ENCODE peak calls at places on chromosomes 11 and 22, in eight cellular contexts. One of them, this sample, is unnamed. For H3K4me1, the result is how much of the 10 kb centered on the place peaks cover.

GRCh38 chr11:2466869-2467694 is 22.3 kb downstream of the KCNQ1 start:
- DNase-seq in uterus: no peak
- DNase-seq in heart right ventricle: no peak
- DNase-seq in adrenal gland: peak
- DNase-seq in colonic mucosa: peak
- DNase-seq in Caco-2: no peak
- DNase-seq in thoracic aorta: no peak
- DNase-seq in stomach: peak
- DNase-seq in this sample: no peak

GRCh38 chr22:47053865-47054185 is 291.4 kb downstream of the TBC1D22A start:
- DNase-seq in thoracic aorta: no peak
- DNase-seq in heart right ventricle: no peak
- DNase-seq in colonic mucosa: no peak
- DNase-seq in stomach: no peak
- DNase-seq in adrenal gland: no peak
- DNase-seq in uterus: no peak
- DNase-seq in Caco-2: no peak
- DNase-seq in this sample: no peak

GRCh38 chr11:70716986-70717775 is 318.9 kb downstream of the CTTN start:
- DNase-seq in thoracic aorta: no peak
- DNase-seq in colonic mucosa: no peak
- DNase-seq in adrenal gland: no peak
- DNase-seq in heart right ventricle: no peak
- DNase-seq in uterus: no peak
- DNase-seq in Caco-2: no peak
- DNase-seq in stomach: no peak
- DNase-seq in this sample: no peak

GRCh38 chr11:10770626-10771254 is 19.7 kb downstream of the CTR9 start:
- DNase-seq in heart right ventricle: peak
- DNase-seq in stomach: peak
- DNase-seq in Caco-2: peak
- DNase-seq in thoracic aorta: no peak
- DNase-seq in colonic mucosa: peak
- DNase-seq in uterus: peak
- DNase-seq in adrenal gland: peak
- DNase-seq in this sample: no peak

GRCh38 chr22:49133541-49133940 is 694.1 kb downstream of the BRD1 start:
- DNase-seq in uterus: no peak
- DNase-seq in Caco-2: no peak
- DNase-seq in adrenal gland: no peak
- DNase-seq in stomach: no peak
- DNase-seq in thoracic aorta: no peak
- DNase-seq in heart right ventricle: no peak
- DNase-seq in colonic mucosa: no peak
- DNase-seq in this sample: no peak

GRCh38 chr22:25777870-25778269 is 35.9 kb downstream of the MYO18B start:
- DNase-seq in heart right ventricle: no peak
- DNase-seq in stomach: no peak
- DNase-seq in thoracic aorta: no peak
- DNase-seq in colonic mucosa: peak
- DNase-seq in Caco-2: peak
- DNase-seq in uterus: no peak
- DNase-seq in adrenal gland: no peak
- DNase-seq in this sample: peak

GRCh38 chr22:39613549-39613921 is 43.0 kb downstream of the CACNA1I start:
- DNase-seq in adrenal gland: no peak
- DNase-seq in thoracic aorta: no peak
- DNase-seq in uterus: no peak
- DNase-seq in stomach: no peak
- DNase-seq in Caco-2: no peak
- DNase-seq in colonic mucosa: no peak
- DNase-seq in heart right ventricle: no peak
- DNase-seq in this sample: no peak

GRCh38 chr22:38461057-38461413 is 6.0 kb upstream of the KCNJ4 start:
- DNase-seq in Caco-2: no peak
- DNase-seq in colonic mucosa: no peak
- DNase-seq in stomach: no peak
- DNase-seq in thoracic aorta: no peak
- DNase-seq in adrenal gland: no peak
- DNase-seq in uterus: no peak
- DNase-seq in heart right ventricle: no peak
- DNase-seq in this sample: no peak

GRCh38 chr22:19241593-19241906 is 50.0 kb downstream of the CLTCL1 start:
- DNase-seq in adrenal gland: no peak
- DNase-seq in colonic mucosa: no peak
- DNase-seq in heart right ventricle: no peak
- DNase-seq in thoracic aorta: no peak
- DNase-seq in uterus: no peak
- DNase-seq in Caco-2: no peak
- DNase-seq in stomach: no peak
- DNase-seq in this sample: no peak

GRCh38 chr22:44648821-44649566 is 53.0 kb upstream of the PRR5 start:
- DNase-seq in stomach: no peak
- DNase-seq in Caco-2: no peak
- DNase-seq in adrenal gland: peak
- DNase-seq in heart right ventricle: no peak
- DNase-seq in thoracic aorta: no peak
- DNase-seq in colonic mucosa: peak
- DNase-seq in uterus: no peak
- DNase-seq in this sample: no peak

GRCh38 chr11:33454264-33454663 is 197.1 kb downstream of the HIPK3 start:
- DNase-seq in uterus: no peak
- DNase-seq in stomach: no peak
- DNase-seq in colonic mucosa: no peak
- DNase-seq in Caco-2: no peak
- DNase-seq in thoracic aorta: no peak
- DNase-seq in adrenal gland: no peak
- DNase-seq in heart right ventricle: no peak
- DNase-seq in this sample: no peak

GRCh38 chr22:43505423-43505822 is 93.6 kb downstream of the MPPED1 start:
- DNase-seq in adrenal gland: no peak
- DNase-seq in stomach: no peak
- DNase-seq in colonic mucosa: no peak
- DNase-seq in uterus: no peak
- DNase-seq in heart right ventricle: no peak
- DNase-seq in thoracic aorta: no peak
- DNase-seq in Caco-2: no peak
- DNase-seq in this sample: no peak

GRCh38 chr22:41619979-41620645 is 731 bp downstream of the DESI1 start:
- DNase-seq in adrenal gland: peak
- DNase-seq in Caco-2: peak
- DNase-seq in thoracic aorta: no peak
- DNase-seq in uterus: peak
- DNase-seq in stomach: peak
- DNase-seq in heart right ventricle: peak
- DNase-seq in colonic mucosa: peak
- DNase-seq in this sample: peak

GRCh38 chr11:47305734-47306483 is 36.0 kb downstream of the MADD start:
- DNase-seq in Caco-2: no peak
- DNase-seq in stomach: no peak
- DNase-seq in heart right ventricle: peak
- DNase-seq in thoracic aorta: peak
- DNase-seq in uterus: no peak
- DNase-seq in adrenal gland: peak
- DNase-seq in colonic mucosa: no peak
- DNase-seq in this sample: peak

GRCh38 chr11:1022411-1022810 is 14.1 kb downstream of the MUC6 start:
- DNase-seq in uterus: no peak
- DNase-seq in Caco-2: no peak
- DNase-seq in colonic mucosa: no peak
- DNase-seq in stomach: no peak
- DNase-seq in adrenal gland: no peak
- DNase-seq in thoracic aorta: no peak
- DNase-seq in heart right ventricle: no peak
- DNase-seq in this sample: no peak

GRCh38 chr11:35746356-35747153 is 84.0 kb downstream of the TRIM44 start:
- DNase-seq in adrenal gland: no peak
- DNase-seq in colonic mucosa: no peak
- DNase-seq in thoracic aorta: no peak
- DNase-seq in heart right ventricle: no peak
- DNase-seq in Caco-2: no peak
- DNase-seq in uterus: no peak
- DNase-seq in stomach: no peak
- DNase-seq in this sample: no peak

GRCh38 chr11:62419560-62420342 is 918 bp downstream of the SCGB1A1 start:
- DNase-seq in heart right ventricle: no peak
- DNase-seq in thoracic aorta: no peak
- DNase-seq in adrenal gland: no peak
- DNase-seq in colonic mucosa: no peak
- DNase-seq in Caco-2: no peak
- DNase-seq in uterus: no peak
- DNase-seq in stomach: no peak
- DNase-seq in this sample: no peak

GRCh38 chr11:720642-721346 is 14.8 kb downstream of the EPS8L2 start:
- DNase-seq in uterus: peak
- DNase-seq in stomach: peak
- DNase-seq in colonic mucosa: peak
- DNase-seq in heart right ventricle: no peak
- DNase-seq in thoracic aorta: no peak
- DNase-seq in Caco-2: no peak
- DNase-seq in adrenal gland: no peak
- DNase-seq in this sample: no peak

GRCh38 chr22:36107436-36107835 is 53.1 kb downstream of the APOL3 start:
- DNase-seq in adrenal gland: no peak
- DNase-seq in heart right ventricle: no peak
- DNase-seq in colonic mucosa: no peak
- DNase-seq in stomach: no peak
- DNase-seq in thoracic aorta: no peak
- DNase-seq in uterus: no peak
- DNase-seq in Caco-2: no peak
- DNase-seq in this sample: no peak

GRCh38 chr11:133840479-133840941 is 4.8 kb downstream of the SPATA19 start:
- DNase-seq in adrenal gland: no peak
- DNase-seq in heart right ventricle: no peak
- DNase-seq in colonic mucosa: no peak
- DNase-seq in thoracic aorta: no peak
- DNase-seq in stomach: no peak
- DNase-seq in Caco-2: no peak
- DNase-seq in uterus: no peak
- DNase-seq in this sample: no peak
- TF ChIP-seq CTCF in adrenal gland: no peak
- TF ChIP-seq CTCF in heart right ventricle: no peak
- TF ChIP-seq CTCF in colonic mucosa: no peak
- TF ChIP-seq CTCF in thoracic aorta: no peak
- TF ChIP-seq CTCF in stomach: no peak
- TF ChIP-seq CTCF in Caco-2: no peak
- TF ChIP-seq CTCF in uterus: no peak
- TF ChIP-seq CTCF in this sample: no peak

GRCh38 chr11:112971200-112971599 is 10.0 kb downstream of the NCAM1 start:
- DNase-seq in Caco-2: no peak
- DNase-seq in colonic mucosa: no peak
- DNase-seq in thoracic aorta: no peak
- DNase-seq in heart right ventricle: no peak
- DNase-seq in stomach: no peak
- DNase-seq in uterus: no peak
- DNase-seq in adrenal gland: no peak
- DNase-seq in this sample: no peak

GRCh38 chr11:112967082-112967481 is 5.9 kb downstream of the NCAM1 start:
- DNase-seq in heart right ventricle: no peak
- DNase-seq in Caco-2: no peak
- DNase-seq in adrenal gland: no peak
- DNase-seq in uterus: no peak
- DNase-seq in thoracic aorta: no peak
- DNase-seq in colonic mucosa: no peak
- DNase-seq in stomach: no peak
- DNase-seq in this sample: no peak

GRCh38 chr11:112965601-112966125 is 4.4 kb downstream of the NCAM1 start:
- DNase-seq in stomach: no peak
- DNase-seq in Caco-2: no peak
- DNase-seq in thoracic aorta: no peak
- DNase-seq in heart right ventricle: no peak
- DNase-seq in colonic mucosa: no peak
- DNase-seq in adrenal gland: no peak
- DNase-seq in uterus: no peak
- DNase-seq in this sample: no peak

GRCh38 chr11:112972399-112973115 is 11.3 kb downstream of the NCAM1 start:
- DNase-seq in Caco-2: no peak
- DNase-seq in colonic mucosa: no peak
- DNase-seq in thoracic aorta: no peak
- DNase-seq in adrenal gland: peak
- DNase-seq in stomach: no peak
- DNase-seq in uterus: no peak
- DNase-seq in heart right ventricle: no peak
- DNase-seq in this sample: no peak

DNA sequence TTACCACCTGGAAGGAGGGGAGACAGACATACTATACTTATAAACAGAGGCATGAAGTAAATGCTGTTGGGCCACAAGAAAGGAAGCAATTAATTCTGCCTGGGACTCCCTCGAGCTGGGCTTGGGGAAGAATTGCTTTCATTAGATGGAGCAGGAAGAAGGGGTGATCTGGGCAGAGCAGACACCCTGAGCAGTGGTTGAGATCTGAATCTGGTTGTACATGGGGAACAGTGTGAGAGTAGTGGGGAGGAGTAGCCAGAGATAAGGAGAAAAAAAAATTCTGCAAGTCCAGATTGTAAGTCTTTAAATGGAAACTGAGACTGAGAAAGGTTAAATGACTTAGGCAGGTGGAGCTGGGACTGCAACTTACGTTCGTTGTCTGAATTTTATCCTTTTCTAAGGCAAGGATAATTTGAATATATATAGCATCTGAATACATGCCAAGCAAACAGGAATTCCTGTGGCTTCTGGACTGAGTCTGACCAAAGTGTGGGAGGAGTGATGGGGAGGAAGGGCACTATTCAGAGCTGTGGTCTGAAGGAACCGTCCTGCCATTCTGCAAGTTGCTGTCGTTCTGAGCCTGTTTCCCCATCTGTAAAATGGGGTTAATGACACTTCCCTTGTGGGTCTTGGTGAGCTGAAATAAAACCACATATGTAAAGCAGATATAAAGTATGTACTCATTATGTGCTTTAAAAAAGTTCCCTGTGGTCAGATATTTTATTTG is 7.9 kb downstream of the NCAM1 start:
- DNase-seq in adrenal gland: no peak
- DNase-seq in Caco-2: no peak
- DNase-seq in uterus: no peak
- DNase-seq in stomach: no peak
- DNase-seq in thoracic aorta: no peak
- DNase-seq in heart right ventricle: no peak
- DNase-seq in colonic mucosa: no peak
- DNase-seq in this sample: no peak
- H3K4me1 ChIP-seq in adrenal gland: under half
- H3K4me1 ChIP-seq in Caco-2: under half
- H3K4me1 ChIP-seq in uterus: under half
- H3K4me1 ChIP-seq in stomach: under half
- H3K4me1 ChIP-seq in thoracic aorta: under half
- H3K4me1 ChIP-seq in heart right ventricle: under half
- H3K4me1 ChIP-seq in colonic mucosa: under half
- H3K4me1 ChIP-seq in this sample: under half

GRCh38 chr11:6745465-6746015 is 26.2 kb downstream of the OR2AG2 start:
- DNase-seq in heart right ventricle: no peak
- DNase-seq in adrenal gland: no peak
- DNase-seq in thoracic aorta: no peak
- DNase-seq in uterus: no peak
- DNase-seq in Caco-2: no peak
- DNase-seq in colonic mucosa: no peak
- DNase-seq in stomach: no peak
- DNase-seq in this sample: no peak
- H3K4me3 ChIP-seq in heart right ventricle: peak
- H3K4me3 ChIP-seq in adrenal gland: no peak
- H3K4me3 ChIP-seq in thoracic aorta: peak
- H3K4me3 ChIP-seq in uterus: no peak
- H3K4me3 ChIP-seq in Caco-2: no peak
- H3K4me3 ChIP-seq in colonic mucosa: peak
- H3K4me3 ChIP-seq in stomach: peak
- H3K4me3 ChIP-seq in this sample: no peak

GRCh38 chr11:118091690-118092089 is 4.9 kb upstream of the SMIM35 start:
- DNase-seq in thoracic aorta: no peak
- DNase-seq in uterus: no peak
- DNase-seq in stomach: no peak
- DNase-seq in heart right ventricle: no peak
- DNase-seq in Caco-2: no peak
- DNase-seq in adrenal gland: no peak
- DNase-seq in colonic mucosa: no peak
- DNase-seq in this sample: no peak
- TF ChIP-seq CTCF in thoracic aorta: no peak
- TF ChIP-seq CTCF in uterus: no peak
- TF ChIP-seq CTCF in stomach: no peak
- TF ChIP-seq CTCF in heart right ventricle: no peak
- TF ChIP-seq CTCF in Caco-2: no peak
- TF ChIP-seq CTCF in adrenal gland: no peak
- TF ChIP-seq CTCF in colonic mucosa: no peak
- TF ChIP-seq CTCF in this sample: no peak

This sample was measured in prostate gland.